ENCODE peak calls at places on chromosomes 2 and 18, in five cellular contexts. S, M, Z, U and Q are unnamed samples.

GRCh38 chr2:212173771-212174510 is 364.7 kb downstream of the ERBB4 start:
- DNase-seq in S (peak), M (no peak), Z (no peak), U (no peak), Q (peak)

GRCh38 chr2:85409719-85410583 is at the start of gene CAPG:
- DNase-seq in S (no peak), M (no peak), Z (peak), U (peak), Q (no peak)

GRCh38 chr2:190530211-190530639 is 4.3 kb downstream of the NEMP2 start:
- DNase-seq in S (no peak), M (peak), Z (no peak), U (no peak), Q (no peak)

GRCh38 chr18:47191956-47192355 is 15.8 kb upstream of the IER3IP1 start:
- DNase-seq in S (peak), M (no peak), Z (no peak), U (no peak), Q (peak)

GRCh38 chr2:190443778-190444481 is 35.8 kb downstream of the MFSD6 start:
- DNase-seq in S (no peak), M (peak), Z (no peak), U (no peak), Q (peak)

GRCh38 chr2:178059111-178059510 is 13.5 kb downstream of the PDE11A start:
- DNase-seq in S (no peak), M (no peak), Z (no peak), U (no peak), Q (no peak)

GRCh38 chr2:191582355-191582754 is 95.6 kb upstream of the NABP1 start:
- DNase-seq in S (no peak), M (peak), Z (no peak), U (no peak), Q (peak)

GRCh38 chr2:111897924-111898702 is at the start of gene MERTK:
- DNase-seq in S (peak), M (no peak), Z (no peak), U (no peak), Q (peak)

GRCh38 chr18:62942578-62942977 is 227.2 kb downstream of the PHLPP1 start:
- DNase-seq in S (no peak), M (no peak), Z (no peak), U (no peak), Q (no peak)

GRCh38 chr2:12884713-12885282 is 168.1 kb downstream of the TRIB2 start:
- DNase-seq in S (peak), M (peak), Z (no peak), U (no peak), Q (peak)

GRCh38 chr18:75170022-75170789 is 38.7 kb downstream of the PTGR3 start:
- DNase-seq in S (no peak), M (no peak), Z (no peak), U (no peak), Q (no peak)

GRCh38 chr2:222398446-222398885 is 25.9 kb upstream of the SGPP2 start:
- DNase-seq in S (no peak), M (no peak), Z (no peak), U (no peak), Q (peak)

GRCh38 chr2:99205491-99205890 is 24.5 kb downstream of the MRPL30 start:
- DNase-seq in S (no peak), M (no peak), Z (no peak), U (no peak), Q (no peak)

GRCh38 chr2:128633501-128633900 is 314.8 kb upstream of the HS6ST1 start:
- DNase-seq in S (no peak), M (no peak), Z (no peak), U (no peak), Q (peak)

DNA sequence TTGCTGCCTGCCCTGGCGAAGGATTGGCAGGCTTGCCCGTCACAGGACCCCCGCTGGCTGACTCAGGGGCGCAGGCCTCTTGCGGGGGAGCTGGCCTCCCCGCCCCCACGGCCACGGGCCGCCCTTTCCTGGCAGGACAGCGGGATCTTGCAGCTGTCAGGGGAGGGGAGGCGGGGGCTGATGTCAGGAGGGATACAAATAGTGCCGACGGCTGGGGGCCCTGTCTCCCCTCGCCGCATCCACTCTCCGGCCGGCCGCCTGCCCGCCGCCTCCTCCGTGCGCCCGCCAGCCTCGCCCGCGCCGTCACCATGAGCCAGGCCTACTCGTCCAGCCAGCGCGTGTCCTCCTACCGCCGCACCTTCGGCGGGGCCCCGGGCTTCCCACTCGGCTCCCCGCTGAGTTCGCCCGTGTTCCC is at the start of gene DES:
- DNase-seq in S (no peak), M (no peak), Z (no peak), U (no peak), Q (no peak)
- H3K4me3 ChIP-seq in S (no peak), M (no peak), Z (no peak), U (no peak), Q (peak)

GRCh38 chr2:209990838-209991237 is 11.6 kb upstream of the RPE start:
- DNase-seq in S (no peak), M (no peak), Z (no peak), U (no peak), Q (no peak)
- H3K4me3 ChIP-seq in S (no peak), M (no peak), Z (no peak), U (no peak), Q (no peak)

DNA sequence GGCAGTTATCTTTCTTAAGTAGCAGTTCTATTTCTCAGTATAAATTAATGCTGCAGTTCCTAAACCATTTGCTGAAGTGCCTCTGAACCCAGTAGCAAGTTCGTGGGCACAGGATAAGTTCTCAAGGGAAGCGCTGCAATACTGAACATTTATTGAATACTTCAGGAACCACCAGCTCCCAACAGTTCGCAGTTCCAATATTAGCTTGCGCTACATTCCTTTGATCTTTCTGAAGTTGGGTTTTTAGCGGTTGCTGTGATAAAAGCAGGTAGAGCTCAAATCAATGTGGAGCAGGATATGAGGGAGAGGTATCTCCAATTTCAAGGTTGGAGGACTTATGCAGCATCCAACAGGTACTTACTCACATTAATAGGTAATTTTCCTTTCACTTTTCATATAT is 33.7 kb downstream of the PDCL3 start:
- DNase-seq in S (no peak), M (no peak), Z (no peak), U (no peak), Q (no peak)
- H3K4me3 ChIP-seq in S (no peak), M (no peak), Z (no peak), U (no peak), Q (no peak)

DNA sequence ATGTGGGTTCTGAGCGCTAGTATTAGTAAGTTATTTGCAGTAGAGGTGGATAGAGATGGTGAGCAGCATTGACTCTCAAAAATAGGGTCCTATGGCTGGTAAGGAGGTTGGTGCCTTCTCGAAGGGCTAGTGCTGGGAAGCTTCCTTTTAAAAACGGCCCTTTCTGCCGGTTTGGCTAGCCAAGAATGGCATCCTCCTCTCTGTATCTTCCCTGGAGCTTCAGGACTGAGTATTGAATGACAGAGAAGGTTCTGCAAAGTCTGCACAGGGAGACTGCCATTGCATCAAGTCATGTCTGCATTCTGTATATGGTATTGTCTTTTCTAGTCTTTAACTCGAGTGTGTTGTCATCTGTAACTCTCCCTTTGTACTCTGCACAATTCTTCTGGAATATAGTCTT is 1.0 kb downstream of the LDLRAD4 start:
- DNase-seq in S (no peak), M (no peak), Z (peak), U (no peak), Q (no peak)
- H3K4me3 ChIP-seq in S (no peak), M (no peak), Z (no peak), U (no peak), Q (no peak)

GRCh38 chr18:50627594-50628542 is 68.0 kb downstream of the MAPK4 start:
- DNase-seq in S (no peak), M (no peak), Z (no peak), U (no peak), Q (no peak)

GRCh38 chr18:50624981-50625380 is 65.1 kb downstream of the MAPK4 start:
- DNase-seq in S (no peak), M (no peak), Z (no peak), U (no peak), Q (no peak)

GRCh38 chr18:50623694-50624352 is 63.9 kb downstream of the MAPK4 start:
- DNase-seq in S (no peak), M (no peak), Z (no peak), U (no peak), Q (no peak)

GRCh38 chr18:50628543-50628905 is 68.6 kb downstream of the MAPK4 start:
- DNase-seq in S (no peak), M (no peak), Z (no peak), U (no peak), Q (no peak)

GRCh38 chr18:50626317-50626716 is 66.4 kb downstream of the MAPK4 start:
- DNase-seq in S (no peak), M (no peak), Z (no peak), U (no peak), Q (no peak)
- H3K4me3 ChIP-seq in S (no peak), M (no peak), Z (no peak), U (no peak), Q (no peak)

GRCh38 chr18:79970419-79971133 is 6.1 kb downstream of the HSBP1L1 start:
- DNase-seq in S (no peak), M (no peak), Z (no peak), U (no peak), Q (no peak)
- H3K4me3 ChIP-seq in S (no peak), M (no peak), Z (no peak), U (no peak), Q (no peak)

DNA sequence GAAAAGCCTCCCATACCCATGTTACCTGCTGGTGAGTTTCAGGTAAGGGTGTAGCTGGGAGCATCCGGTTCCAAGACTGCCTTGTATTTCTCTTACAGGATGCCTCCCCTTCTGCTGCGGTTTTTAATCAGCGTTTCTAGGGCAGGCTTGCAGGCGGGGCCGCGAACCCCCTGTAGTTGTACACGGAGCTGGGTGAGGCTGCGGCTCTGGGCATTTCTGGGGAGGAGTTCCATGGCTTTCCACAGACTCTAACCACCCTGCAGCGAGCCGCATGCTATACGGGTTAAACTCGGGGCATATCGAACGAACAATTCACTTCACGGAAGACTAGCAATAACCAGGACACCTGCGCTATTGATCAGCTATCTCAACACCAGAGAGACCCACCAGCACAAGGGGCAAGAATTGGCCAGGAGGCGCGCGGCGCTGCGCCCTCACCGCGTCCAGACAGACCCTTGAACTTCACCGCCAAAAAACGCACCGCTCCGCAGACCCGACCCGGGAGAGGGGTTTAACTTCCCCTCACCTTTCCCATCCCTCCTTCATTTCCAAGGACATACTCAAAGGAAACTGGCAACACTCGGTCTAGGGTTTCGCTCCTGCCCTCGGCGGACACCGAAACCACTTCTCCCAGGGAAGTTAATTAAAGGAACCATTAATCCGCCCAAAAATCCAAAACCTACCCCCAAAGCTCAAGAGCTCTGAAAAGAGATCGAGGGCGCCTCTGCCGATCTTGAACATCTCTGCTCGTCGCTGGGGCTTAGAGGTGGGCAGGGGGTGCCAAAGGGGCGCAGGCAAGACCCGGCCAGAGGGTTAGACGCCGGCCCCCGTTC is 909 bp downstream of the TGFA start:
- DNase-seq in S (no peak), M (no peak), Z (no peak), U (peak), Q (no peak)
- H3K4me3 ChIP-seq in S (no peak), M (no peak), Z (no peak), U (peak), Q (no peak)